ENCODE peak calls at places on chromosomes 13 and 19, in four cellular contexts. X is AG10803, Z is right lobe of liver, V is cardiac muscle cell. J is an unnamed sample.

GRCh38 chr13:50453238-50453637 is 390.3 kb downstream of the DLEU7 start:
- DNase-seq in X (peak; percentile 23), Z (no peak), V (peak; percentile 30), J (no peak)

GRCh38 chr19:1045247-1045603 is 5.3 kb downstream of the ABCA7 start:
- DNase-seq in X (no peak), Z (peak; percentile 28), V (no peak), J (no peak)

GRCh38 chr13:112733661-112734379 is 44.0 kb downstream of the ATP11A start:
- DNase-seq in X (no peak), Z (no peak), V (no peak), J (no peak)

GRCh38 chr13:101575591-101575990 is 123.1 kb downstream of the ITGBL1 start:
- DNase-seq in X (peak; percentile 12), Z (no peak), V (no peak), J (no peak)

GRCh38 chr13:20340759-20341161 is 108.6 kb upstream of the GJB6 start:
- DNase-seq in X (peak; percentile 52), Z (no peak), V (peak; percentile 56), J (no peak)

GRCh38 chr19:42412223-42412622 is 15.0 kb downstream of the LIPE start:
- DNase-seq in X (no peak), Z (no peak), V (no peak), J (no peak)

GRCh38 chr19:13163609-13164364 is 13.6 kb downstream of the IER2 start:
- DNase-seq in X (peak; percentile 91), Z (peak; percentile 62), V (peak; percentile 95), J (peak; percentile 64)

GRCh38 chr13:74133657-74134201 is 475 bp downstream of the KLF12 start:
- DNase-seq in X (peak; percentile 93), Z (peak; percentile 61), V (peak; percentile 96), J (peak; percentile 68)

GRCh38 chr19:33063356-33064116 is 1.2 kb downstream of the RHPN2 start:
- DNase-seq in X (peak; percentile 13), Z (peak; percentile 27), V (peak; percentile 45), J (no peak)

GRCh38 chr13:51583875-51584730 is at the start of gene WDFY2:
- DNase-seq in X (peak; percentile 100), Z (peak; percentile 100), V (peak; percentile 100), J (peak; percentile 99)
- TF ChIP-seq CTCF in X (peak; percentile 23), Z (no peak), V (no peak), J (peak; percentile 18)

DNA sequence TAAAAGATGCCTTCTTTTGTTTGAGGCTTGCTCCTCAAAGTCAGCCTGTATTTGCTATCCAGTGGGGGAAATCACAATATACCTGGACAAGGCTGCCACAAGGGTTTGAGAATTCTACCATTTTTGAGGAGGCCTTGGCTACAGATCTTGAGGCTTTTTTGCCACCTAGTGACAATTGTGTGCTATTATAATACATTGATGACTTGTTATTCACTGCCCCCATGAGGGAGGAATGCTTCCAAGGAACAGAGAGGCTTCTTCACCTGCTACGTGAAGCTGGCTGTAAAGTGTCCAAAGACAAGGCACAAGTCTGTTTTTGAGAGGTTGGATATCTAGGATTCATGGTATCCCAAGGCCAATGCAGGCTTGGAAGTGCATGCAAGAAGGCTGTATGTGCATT is 72.5 kb downstream of the ZNF708 start:
- DNase-seq in X (peak; percentile 4), Z (no peak), V (peak; percentile 7), J (no peak)
- TF ChIP-seq CTCF in X (no peak), Z (no peak), V (peak; percentile 6), J (no peak)

GRCh38 chr19:40210919-40211318 is 7.3 kb downstream of the TTC9B start:
- DNase-seq in X (no peak), Z (no peak), V (no peak), J (no peak)
- TF ChIP-seq CTCF in X (no peak), Z (no peak), V (no peak), J (no peak)

GRCh38 chr19:43503501-43504425 is 783 bp downstream of the PHLDB3 start:
- DNase-seq in X (peak; percentile 84), Z (peak; percentile 98), V (peak; percentile 89), J (peak; percentile 96)
- TF ChIP-seq CTCF in X (no peak), Z (peak; percentile 19), V (no peak), J (no peak)

GRCh38 chr13:91162180-91162579 is 185.3 kb upstream of the MIR17HG start:
- DNase-seq in X (no peak), Z (no peak), V (no peak), J (no peak)
- TF ChIP-seq CTCF in X (no peak), Z (no peak), V (no peak), J (no peak)

GRCh38 chr19:31249217-31249616 is 100.0 kb downstream of the TSHZ3 start:
- DNase-seq in X (no peak), Z (no peak), V (no peak), J (no peak)
- TF ChIP-seq CTCF in X (no peak), Z (no peak), V (no peak), J (no peak)

GRCh38 chr13:99976502-99977115 is 5.0 kb upstream of the ZIC2 start:
- DNase-seq in X (no peak), Z (no peak), V (no peak), J (no peak)

GRCh38 chr13:99977334-99977911 is 4.2 kb upstream of the ZIC2 start:
- DNase-seq in X (no peak), Z (no peak), V (no peak), J (no peak)

GRCh38 chr13:99978781-99979452 is 2.7 kb upstream of the ZIC2 start:
- DNase-seq in X (no peak), Z (no peak), V (no peak), J (no peak)

GRCh38 chr13:99979453-99980200 is 2.0 kb upstream of the ZIC2 start:
- DNase-seq in X (no peak), Z (no peak), V (no peak), J (no peak)

GRCh38 chr13:99977912-99978780 is 3.4 kb upstream of the ZIC2 start:
- DNase-seq in X (no peak), Z (no peak), V (no peak), J (no peak)
- TF ChIP-seq CTCF in X (no peak), Z (no peak), V (no peak), J (no peak)